ENCODE peak calls at places on chromosomes 3 and 15, in four cellular contexts. One of them, this sample, is unnamed.
A peak's percentile ranks its signal among the peaks of the same experiment; 100 is the strongest.

GRCh38 chr3:99635348-99635747 is 3.0 kb upstream of the COL8A1 start:
- DNase-seq in stomach: no peak
- DNase-seq in Caco-2: no peak
- DNase-seq in cardiac muscle cell: no peak
- DNase-seq in this sample: no peak

GRCh38 chr3:4666078-4666477 is 172.9 kb downstream of the ITPR1 start:
- DNase-seq in cardiac muscle cell: no peak
- DNase-seq in stomach: no peak
- DNase-seq in Caco-2: no peak
- DNase-seq in this sample: no peak

GRCh38 chr3:41338276-41338675 is 139.0 kb downstream of the CTNNB1 start:
- DNase-seq in stomach: no peak
- DNase-seq in Caco-2: no peak
- DNase-seq in cardiac muscle cell: peak; percentile 26
- DNase-seq in this sample: no peak

GRCh38 chr3:81218023-81218422 is 543.4 kb downstream of the GBE1 start:
- DNase-seq in Caco-2: peak; percentile 46
- DNase-seq in cardiac muscle cell: peak; percentile 55
- DNase-seq in stomach: no peak
- DNase-seq in this sample: no peak

GRCh38 chr15:100779331-100780207 is 100.1 kb upstream of the ALDH1A3 start:
- DNase-seq in stomach: no peak
- DNase-seq in Caco-2: peak; percentile 12
- DNase-seq in cardiac muscle cell: no peak
- DNase-seq in this sample: no peak

GRCh38 chr3:187368765-187369450 is 723 bp downstream of the RTP4 start:
- DNase-seq in Caco-2: no peak
- DNase-seq in cardiac muscle cell: peak; percentile 7
- DNase-seq in stomach: no peak
- DNase-seq in this sample: no peak

GRCh38 chr3:107683447-107683846 is 160.7 kb downstream of the BBX start:
- DNase-seq in Caco-2: no peak
- DNase-seq in cardiac muscle cell: peak; percentile 80
- DNase-seq in stomach: no peak
- DNase-seq in this sample: no peak

GRCh38 chr3:64594129-64594528 is 93.7 kb downstream of the ADAMTS9 start:
- DNase-seq in cardiac muscle cell: peak; percentile 33
- DNase-seq in Caco-2: no peak
- DNase-seq in stomach: no peak
- DNase-seq in this sample: no peak

GRCh38 chr3:177516130-177517011 is 319.1 kb upstream of the TBL1XR1 start:
- DNase-seq in cardiac muscle cell: peak; percentile 99
- DNase-seq in stomach: no peak
- DNase-seq in Caco-2: no peak
- DNase-seq in this sample: peak; percentile 61

GRCh38 chr15:101652098-101652782 is at the start of gene TM2D3:
- DNase-seq in Caco-2: peak; percentile 85
- DNase-seq in cardiac muscle cell: peak; percentile 94
- DNase-seq in stomach: peak; percentile 95
- DNase-seq in this sample: peak; percentile 93

GRCh38 chr3:184321666-184322065 is 7.3 kb downstream of the EIF4G1 start:
- DNase-seq in Caco-2: no peak
- DNase-seq in stomach: no peak
- DNase-seq in cardiac muscle cell: no peak
- DNase-seq in this sample: no peak

GRCh38 chr15:86691091-86691490 is 611.4 kb downstream of the AGBL1 start:
- DNase-seq in Caco-2: no peak
- DNase-seq in cardiac muscle cell: no peak
- DNase-seq in stomach: no peak
- DNase-seq in this sample: no peak

GRCh38 chr15:80599359-80599758 is 95.8 kb upstream of the ABHD17C start:
- DNase-seq in cardiac muscle cell: peak; percentile 71
- DNase-seq in Caco-2: no peak
- DNase-seq in stomach: no peak
- DNase-seq in this sample: no peak

GRCh38 chr3:197186887-197187588 is 111.4 kb downstream of the DLG1 start:
- DNase-seq in Caco-2: no peak
- DNase-seq in cardiac muscle cell: peak; percentile 75
- DNase-seq in stomach: no peak
- DNase-seq in this sample: no peak

GRCh38 chr3:71425491-71426071 is 157.9 kb downstream of the FOXP1 start:
- DNase-seq in stomach: no peak
- DNase-seq in cardiac muscle cell: no peak
- DNase-seq in Caco-2: no peak
- DNase-seq in this sample: peak; percentile 78

GRCh38 chr15:69134841-69135240 is 25.6 kb upstream of the GLCE start:
- DNase-seq in stomach: no peak
- DNase-seq in cardiac muscle cell: no peak
- DNase-seq in Caco-2: no peak
- DNase-seq in this sample: no peak

GRCh38 chr3:181637056-181637798 is 74.5 kb upstream of the SOX2 start:
- DNase-seq in Caco-2: no peak
- DNase-seq in stomach: no peak
- DNase-seq in cardiac muscle cell: no peak
- DNase-seq in this sample: no peak

GRCh38 chr15:90291679-90292356 is 26.3 kb downstream of the NGRN start:
- DNase-seq in stomach: peak; percentile 58
- DNase-seq in cardiac muscle cell: no peak
- DNase-seq in Caco-2: peak; percentile 74
- DNase-seq in this sample: peak; percentile 41

GRCh38 chr15:80228959-80229610 is 22.9 kb downstream of the CTXND1 start:
- DNase-seq in stomach: no peak
- DNase-seq in Caco-2: no peak
- DNase-seq in cardiac muscle cell: peak; percentile 56
- DNase-seq in this sample: peak; percentile 43

GRCh38 chr3:66588340-66588847 is 87.6 kb upstream of the LRIG1 start:
- DNase-seq in stomach: no peak
- DNase-seq in cardiac muscle cell: no peak
- DNase-seq in Caco-2: no peak
- DNase-seq in this sample: no peak

GRCh38 chr15:34795267-34796081 is at the start of gene ACTC1:
- DNase-seq in Caco-2: no peak
- DNase-seq in stomach: peak; percentile 27
- DNase-seq in cardiac muscle cell: peak; percentile 55
- DNase-seq in this sample: peak; percentile 79

GRCh38 chr15:77980094-77980493 is 97.4 kb downstream of the TBC1D2B start:
- DNase-seq in cardiac muscle cell: no peak
- DNase-seq in stomach: no peak
- DNase-seq in Caco-2: no peak
- DNase-seq in this sample: no peak

GRCh38 chr3:55006277-55006676 is 78.4 kb upstream of the LRTM1 start:
- DNase-seq in stomach: no peak
- DNase-seq in cardiac muscle cell: peak; percentile 29
- DNase-seq in Caco-2: no peak
- DNase-seq in this sample: no peak

GRCh38 chr15:36887214-36888017 is 212.9 kb downstream of the MEIS2 start:
- DNase-seq in cardiac muscle cell: no peak
- DNase-seq in Caco-2: no peak
- DNase-seq in stomach: no peak
- DNase-seq in this sample: no peak

GRCh38 chr3:108494862-108495531 is 15.4 kb downstream of the MYH15 start:
- DNase-seq in cardiac muscle cell: no peak
- DNase-seq in stomach: no peak
- DNase-seq in Caco-2: no peak
- DNase-seq in this sample: no peak

GRCh38 chr3:101379695-101380376 is 59.5 kb upstream of the IMPG2 start:
- DNase-seq in Caco-2: no peak
- DNase-seq in cardiac muscle cell: no peak
- DNase-seq in stomach: no peak
- DNase-seq in this sample: no peak

GRCh38 chr3:141710888-141711616 is 27.0 kb upstream of the RNF7 start:
- DNase-seq in stomach: no peak
- DNase-seq in cardiac muscle cell: peak; percentile 86
- DNase-seq in Caco-2: no peak
- DNase-seq in this sample: peak; percentile 86

GRCh38 chr15:61051570-61052031 is 177.5 kb downstream of the RORA start:
- DNase-seq in stomach: no peak
- DNase-seq in Caco-2: no peak
- DNase-seq in cardiac muscle cell: peak; percentile 71
- DNase-seq in this sample: peak; percentile 30

GRCh38 chr3:147651107-147651506 is 241.9 kb downstream of the ZIC1 start:
- DNase-seq in stomach: no peak
- DNase-seq in Caco-2: no peak
- DNase-seq in cardiac muscle cell: peak; percentile 3
- DNase-seq in this sample: peak; percentile 89

GRCh38 chr3:138457863-138458735 is 23.7 kb downstream of the ESYT3 start:
- DNase-seq in cardiac muscle cell: no peak
- DNase-seq in Caco-2: peak; percentile 14
- DNase-seq in stomach: no peak
- DNase-seq in this sample: no peak

GRCh38 chr3:125310623-125311076 is 64.5 kb downstream of the ZNF148 start:
- DNase-seq in Caco-2: no peak
- DNase-seq in cardiac muscle cell: no peak
- DNase-seq in stomach: no peak
- DNase-seq in this sample: peak; percentile 12

GRCh38 chr3:29950232-29950631 is 656.2 kb upstream of the TGFBR2 start:
- DNase-seq in stomach: no peak
- DNase-seq in Caco-2: no peak
- DNase-seq in cardiac muscle cell: no peak
- DNase-seq in this sample: no peak

GRCh38 chr3:50229490-50229889 is 6.5 kb upstream of the GNAI2 start:
- DNase-seq in cardiac muscle cell: no peak
- DNase-seq in stomach: no peak
- DNase-seq in Caco-2: no peak
- DNase-seq in this sample: no peak

DNA sequence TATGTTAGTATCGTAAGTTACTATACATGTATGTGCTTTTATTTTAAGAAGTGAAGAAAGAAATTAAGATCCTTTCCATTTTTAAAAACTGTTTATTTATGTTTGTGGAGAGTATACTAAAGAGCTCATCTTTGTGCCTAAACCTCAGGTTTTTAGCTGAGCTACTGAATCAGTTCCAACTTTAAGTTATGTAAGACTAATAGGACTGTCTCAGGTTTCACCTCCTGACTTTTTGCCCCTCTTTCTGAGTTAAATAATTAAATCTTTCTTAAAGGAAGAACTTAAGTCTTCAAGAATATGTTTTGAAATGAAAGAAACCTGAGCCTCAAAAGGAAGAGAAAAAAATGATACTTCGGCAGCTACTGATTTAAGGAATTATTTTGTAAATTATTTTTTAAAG is 2.6 kb downstream of the SLMAP start:
- DNase-seq in cardiac muscle cell: peak; percentile 19
- DNase-seq in stomach: no peak
- DNase-seq in Caco-2: no peak
- DNase-seq in this sample: no peak
- H3K4me3 ChIP-seq in cardiac muscle cell: peak overlapping the region; percentile 91
- H3K4me3 ChIP-seq in stomach: peak overlapping the region; percentile 97
- H3K4me3 ChIP-seq in Caco-2: no peak overlapping the region
- H3K4me3 ChIP-seq in this sample: peak overlapping the region; percentile 72

GRCh38 chr3:57127849-57128566 is 37.1 kb downstream of the IL17RD start:
- DNase-seq in Caco-2: no peak
- DNase-seq in cardiac muscle cell: peak; percentile 41
- DNase-seq in stomach: no peak
- DNase-seq in this sample: no peak
- H3K4me3 ChIP-seq in Caco-2: no peak overlapping the region
- H3K4me3 ChIP-seq in cardiac muscle cell: no peak overlapping the region
- H3K4me3 ChIP-seq in stomach: no peak overlapping the region
- H3K4me3 ChIP-seq in this sample: no peak overlapping the region

DNA sequence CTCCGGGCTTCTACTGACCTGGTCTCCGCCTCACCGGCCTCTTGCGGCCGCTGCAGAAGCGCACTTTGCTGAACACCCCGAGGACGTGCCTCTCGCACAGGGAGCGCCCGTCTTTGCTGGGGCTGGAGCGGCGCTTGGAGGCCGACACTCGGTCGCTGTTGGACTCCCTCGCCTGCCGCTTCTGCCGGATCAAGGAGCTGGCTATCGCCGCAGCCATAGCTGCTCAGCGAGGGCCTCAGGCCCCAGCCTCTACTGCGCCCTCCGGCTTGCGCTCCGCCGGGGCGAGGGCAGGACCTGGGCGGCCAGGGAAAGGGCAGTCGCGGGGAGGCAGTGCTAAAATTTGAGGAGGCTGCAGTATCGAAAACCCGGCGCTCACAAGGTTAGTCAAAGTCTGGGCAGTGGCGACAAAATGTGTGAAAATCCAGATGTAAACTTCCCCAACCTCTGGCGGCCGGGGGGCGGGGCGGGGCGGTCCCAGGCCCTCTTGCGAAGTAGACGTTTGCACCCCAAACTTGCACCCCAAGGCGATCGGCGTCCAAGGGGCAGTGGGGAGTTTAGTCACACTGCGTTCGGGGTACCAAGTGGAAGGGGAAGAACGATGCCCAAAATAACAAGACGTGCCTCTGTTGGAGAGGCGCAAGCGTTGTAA is 319.2 kb downstream of the FGF12 start:
- DNase-seq in cardiac muscle cell: peak; percentile 48
- DNase-seq in Caco-2: no peak
- DNase-seq in stomach: no peak
- DNase-seq in this sample: no peak
- H3K4me3 ChIP-seq in cardiac muscle cell: peak overlapping the region; percentile 55
- H3K4me3 ChIP-seq in Caco-2: no peak overlapping the region
- H3K4me3 ChIP-seq in stomach: peak overlapping the region; percentile 56
- H3K4me3 ChIP-seq in this sample: peak overlapping the region; percentile 55

GRCh38 chr15:26967719-26968269 is 3.2 kb upstream of the GABRG3 start:
- DNase-seq in Caco-2: no peak
- DNase-seq in stomach: no peak
- DNase-seq in cardiac muscle cell: no peak
- DNase-seq in this sample: peak; percentile 15
- H3K4me3 ChIP-seq in Caco-2: no peak overlapping the region
- H3K4me3 ChIP-seq in stomach: no peak overlapping the region
- H3K4me3 ChIP-seq in cardiac muscle cell: peak overlapping the region; percentile 27
- H3K4me3 ChIP-seq in this sample: no peak overlapping the region

DNA sequence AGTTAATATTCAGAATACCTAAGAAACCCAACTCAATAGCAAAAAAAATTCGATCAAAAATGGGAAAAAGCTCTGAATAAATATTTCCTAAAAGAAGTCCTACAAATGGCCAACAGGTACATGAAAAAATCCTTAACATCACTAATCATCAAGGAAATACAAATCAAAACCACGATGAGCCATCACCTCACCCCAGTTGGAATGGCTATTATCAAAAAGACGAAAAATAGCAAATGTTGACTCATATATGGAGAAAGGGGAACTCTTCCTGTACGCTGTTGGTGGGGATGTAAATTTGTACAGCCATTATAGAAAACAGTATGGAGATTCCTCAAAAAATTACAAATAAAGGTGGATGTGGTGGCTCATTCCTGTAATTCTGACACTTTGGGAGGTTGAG is 29.6 kb upstream of the SGO1 start:
- DNase-seq in Caco-2: no peak
- DNase-seq in cardiac muscle cell: no peak
- DNase-seq in stomach: no peak
- DNase-seq in this sample: no peak
- H3K4me3 ChIP-seq in Caco-2: no peak overlapping the region
- H3K4me3 ChIP-seq in cardiac muscle cell: no peak overlapping the region
- H3K4me3 ChIP-seq in stomach: no peak overlapping the region
- H3K4me3 ChIP-seq in this sample: no peak overlapping the region